ENCODE peak calls at places on chromosomes 7 and 10, in six cellular contexts. Z, S, U, M, T and K are unnamed samples.

GRCh38 chr7:70693300-70693689 is 438.6 kb upstream of the GALNT17 start:
- DNase-seq in Z (no peak), T (no peak), M (peak), S (no peak), U (no peak), K (no peak)

GRCh38 chr7:18580945-18581344 is 85.4 kb downstream of the HDAC9 start:
- DNase-seq in U (no peak), Z (no peak), M (no peak), S (no peak), T (no peak), K (no peak)

GRCh38 chr7:516216-516605 is 3.4 kb downstream of the PDGFA start:
- DNase-seq in M (peak), U (no peak), T (no peak), Z (peak), S (no peak), K (no peak)

GRCh38 chr10:48703776-48704555 is 19.3 kb downstream of the WDFY4 start:
- DNase-seq in Z (no peak), T (no peak), M (no peak), U (no peak), S (no peak), K (no peak)

GRCh38 chr10:36446873-36447272 is 678.5 kb upstream of the ANKRD30A start:
- DNase-seq in Z (no peak), U (no peak), S (no peak), M (no peak), T (no peak), K (no peak)

GRCh38 chr7:75033064-75033463 is 40.5 kb downstream of the RCC1L start:
- DNase-seq in M (no peak), Z (peak), T (peak), S (no peak), U (peak), K (no peak)

GRCh38 chr10:34207350-34207749 is 607.7 kb downstream of the PARD3 start:
- DNase-seq in Z (no peak), M (no peak), U (no peak), T (no peak), S (no peak), K (peak)

GRCh38 chr10:114694735-114695134 is 36.7 kb upstream of the ABLIM1 start:
- DNase-seq in Z (peak), U (peak), T (no peak), S (no peak), M (peak), K (peak)

GRCh38 chr10:6924166-6924565 is 344.1 kb upstream of the PRKCQ start:
- DNase-seq in M (no peak), U (no peak), Z (no peak), T (no peak), S (peak), K (no peak)

GRCh38 chr7:27917774-27918314 is 177.9 kb downstream of the TAX1BP1 start:
- DNase-seq in T (no peak), U (no peak), S (peak), Z (no peak), M (peak), K (no peak)

GRCh38 chr7:18647602-18648001 is 152.1 kb downstream of the HDAC9 start:
- DNase-seq in U (no peak), T (no peak), M (no peak), Z (no peak), S (no peak), K (peak)

GRCh38 chr7:2508327-2509231 is 11.0 kb upstream of the LFNG start:
- DNase-seq in T (no peak), U (no peak), M (no peak), Z (peak), S (peak), K (no peak)

GRCh38 chr7:115340828-115341227 is 418.9 kb downstream of the MDFIC start:
- DNase-seq in Z (no peak), T (no peak), U (no peak), M (peak), S (peak), K (no peak)

GRCh38 chr10:15571570-15571969 is 148.2 kb downstream of the ITGA8 start:
- DNase-seq in Z (no peak), S (peak), T (no peak), M (peak), U (no peak), K (no peak)

GRCh38 chr7:38728145-38728544 is 97.0 kb upstream of the AMPH start:
- DNase-seq in M (no peak), Z (peak), U (no peak), T (no peak), S (peak), K (no peak)

GRCh38 chr7:12921751-12922345 is 234.4 kb downstream of the ARL4A start:
- DNase-seq in U (no peak), S (no peak), Z (no peak), T (no peak), M (no peak), K (no peak)

GRCh38 chr10:4241724-4242345 is 456.8 kb upstream of the KLF6 start:
- DNase-seq in M (peak), Z (peak), T (no peak), S (peak), U (no peak), K (peak)

GRCh38 chr7:155258233-155258575 is 39.5 kb upstream of the INSIG1 start:
- DNase-seq in T (no peak), S (peak), U (no peak), Z (peak), M (peak), K (no peak)

GRCh38 chr10:48791267-48791928 is 106.7 kb downstream of the WDFY4 start:
- DNase-seq in T (no peak), S (no peak), Z (no peak), M (no peak), U (no peak), K (no peak)

GRCh38 chr10:86757110-86757790 is 831 bp downstream of the BMPR1A start:
- DNase-seq in T (no peak), U (no peak), Z (peak), M (peak), S (peak), K (peak)

GRCh38 chr10:49334993-49335972 is 36.3 kb downstream of the C10orf71 start:
- DNase-seq in T (no peak), U (no peak), S (no peak), Z (no peak), M (no peak), K (no peak)

GRCh38 chr7:132049462-132050304 is 493.3 kb upstream of the PODXL start:
- DNase-seq in S (peak), M (peak), T (no peak), Z (peak), U (peak), K (peak)

GRCh38 chr10:121183241-121183640 is 332.1 kb downstream of the WDR11 start:
- DNase-seq in Z (no peak), S (no peak), U (no peak), M (no peak), T (no peak), K (no peak)

GRCh38 chr7:66699998-66700397 is 40.5 kb upstream of the RABGEF1 start:
- DNase-seq in S (no peak), Z (no peak), U (no peak), T (no peak), M (no peak), K (no peak)

GRCh38 chr10:95187617-95188016 is 6.4 kb upstream of the ACSM6 start:
- DNase-seq in S (no peak), T (no peak), U (no peak), M (no peak), Z (no peak), K (no peak)

GRCh38 chr10:93599778-93600177 is 1.3 kb downstream of the RBP4 start:
- DNase-seq in T (no peak), U (no peak), S (no peak), Z (no peak), M (no peak), K (no peak)

GRCh38 chr10:124491105-124491504 is 29.5 kb downstream of the LHPP start:
- DNase-seq in Z (no peak), M (no peak), U (no peak), T (no peak), S (no peak), K (no peak)

GRCh38 chr10:63438506-63439498 is 27.0 kb downstream of the JMJD1C start:
- DNase-seq in S (peak), Z (peak), T (no peak), U (no peak), M (no peak), K (no peak)

GRCh38 chr10:22821501-22821900 is 106.4 kb upstream of the ARMC3 start:
- DNase-seq in M (peak), U (no peak), S (peak), T (no peak), Z (no peak), K (no peak)

GRCh38 chr7:22989646-22990587 is 24.0 kb downstream of the HYCC1 start:
- DNase-seq in Z (no peak), S (no peak), T (no peak), U (no peak), M (peak), K (no peak)

GRCh38 chr7:37973915-37974314 is 53.5 kb downstream of the EPDR1 start:
- DNase-seq in M (no peak), S (no peak), U (no peak), Z (no peak), T (no peak), K (no peak)

GRCh38 chr7:101108330-101108857 is 18.5 kb upstream of the SERPINE1 start:
- DNase-seq in S (no peak), T (no peak), Z (no peak), U (no peak), M (peak), K (peak)

GRCh38 chr7:55992346-55992745 is 28.0 kb downstream of the NIPSNAP2 start:
- DNase-seq in S (no peak), Z (no peak), T (no peak), U (no peak), M (no peak), K (no peak)

GRCh38 chr10:57638411-57638810 is 629.3 kb downstream of the IPMK start:
- DNase-seq in M (no peak), Z (no peak), T (no peak), U (no peak), S (no peak), K (no peak)

GRCh38 chr10:28242560-28243204 is 60.2 kb downstream of the MPP7 start:
- DNase-seq in M (no peak), S (no peak), T (no peak), U (no peak), Z (no peak), K (no peak)

GRCh38 chr10:47361293-47361692 is 13.1 kb downstream of the RBP3 start:
- DNase-seq in M (peak), Z (peak), U (peak), T (peak), S (peak), K (peak)

GRCh38 chr7:134737561-134738353 is 41.7 kb upstream of the CALD1 start:
- DNase-seq in T (no peak), M (peak), S (peak), U (no peak), Z (no peak), K (no peak)

GRCh38 chr10:20007426-20007825 is 191.2 kb downstream of the PLXDC2 start:
- DNase-seq in M (no peak), U (no peak), T (no peak), Z (no peak), S (peak), K (no peak)

GRCh38 chr10:63633677-63634487 is 112.7 kb downstream of the REEP3 start:
- DNase-seq in T (no peak), Z (peak), M (peak), U (no peak), S (peak), K (no peak)

GRCh38 chr10:100501423-100501822 is 18.2 kb downstream of the SEC31B start:
- DNase-seq in U (no peak), S (peak), T (no peak), Z (no peak), M (no peak), K (no peak)

GRCh38 chr10:100506596-100507356 is 12.9 kb downstream of the SEC31B start:
- DNase-seq in M (peak), S (peak), Z (no peak), T (no peak), U (no peak), K (no peak)

GRCh38 chr10:100505164-100505563 is 14.5 kb downstream of the SEC31B start:
- DNase-seq in U (no peak), M (no peak), T (no peak), S (no peak), Z (no peak), K (no peak)

GRCh38 chr10:100504101-100504500 is 15.6 kb downstream of the SEC31B start:
- DNase-seq in M (no peak), T (no peak), Z (no peak), S (peak), U (no peak), K (no peak)

GRCh38 chr10:100502926-100503480 is 16.7 kb downstream of the SEC31B start:
- DNase-seq in T (no peak), M (no peak), U (no peak), S (no peak), Z (no peak), K (no peak)
- H2BK15ac ChIP-seq in T (no peak), M (no peak), U (no peak), S (no peak), Z (no peak), K (no peak)

GRCh38 chr7:112575864-112576263 is 95.1 kb downstream of the LSMEM1 start:
- DNase-seq in Z (no peak), T (no peak), S (no peak), U (no peak), M (no peak), K (no peak)

GRCh38 chr7:112571852-112572607 is 91.2 kb downstream of the LSMEM1 start:
- DNase-seq in T (no peak), S (no peak), M (no peak), Z (peak), U (peak), K (no peak)

GRCh38 chr7:112572669-112573301 is 92.0 kb downstream of the LSMEM1 start:
- DNase-seq in S (no peak), M (no peak), T (no peak), Z (no peak), U (no peak), K (no peak)

GRCh38 chr7:112579388-112579787 is 98.6 kb downstream of the LSMEM1 start:
- DNase-seq in U (no peak), S (no peak), T (no peak), Z (no peak), M (no peak), K (no peak)

GRCh38 chr7:112573302-112574039 is 92.7 kb downstream of the LSMEM1 start:
- DNase-seq in U (no peak), Z (peak), T (no peak), S (peak), M (no peak), K (no peak)
- H3K27ac ChIP-seq in U (no peak), Z (no peak), T (no peak), S (no peak), M (no peak), K (no peak)

DNA sequence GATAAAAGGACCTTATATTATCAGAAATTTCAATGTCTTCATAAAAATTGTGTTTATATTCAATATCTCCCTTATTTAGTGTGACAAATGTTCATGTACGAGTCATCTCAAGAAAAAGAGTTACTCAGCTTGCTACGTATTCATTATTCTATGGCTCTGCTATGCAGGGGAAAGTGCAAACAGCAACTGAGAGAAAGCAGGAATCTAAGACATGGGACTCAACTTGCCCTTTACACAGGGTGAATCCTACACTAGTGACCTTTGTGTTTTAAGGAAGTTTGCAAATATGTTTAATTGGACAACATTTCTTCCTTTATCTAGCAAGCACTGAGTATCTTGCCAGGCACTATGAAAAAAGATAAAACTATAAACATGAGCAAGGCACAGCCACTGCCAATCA is 104.8 kb downstream of the NPSR1 start:
- DNase-seq in M (peak), S (peak), U (no peak), Z (no peak), T (no peak), K (no peak)
- H2BK15ac ChIP-seq in M (no peak), S (no peak), U (no peak), Z (no peak), T (no peak), K (no peak)

GRCh38 chr10:132685121-132685891 is 100.6 kb downstream of the NKX6-2 start:
- DNase-seq in T (no peak), U (peak), S (peak), M (peak), Z (no peak), K (no peak)
- H3K27ac ChIP-seq in T (no peak), U (no peak), S (peak), M (no peak), Z (no peak), K (no peak)

DNA sequence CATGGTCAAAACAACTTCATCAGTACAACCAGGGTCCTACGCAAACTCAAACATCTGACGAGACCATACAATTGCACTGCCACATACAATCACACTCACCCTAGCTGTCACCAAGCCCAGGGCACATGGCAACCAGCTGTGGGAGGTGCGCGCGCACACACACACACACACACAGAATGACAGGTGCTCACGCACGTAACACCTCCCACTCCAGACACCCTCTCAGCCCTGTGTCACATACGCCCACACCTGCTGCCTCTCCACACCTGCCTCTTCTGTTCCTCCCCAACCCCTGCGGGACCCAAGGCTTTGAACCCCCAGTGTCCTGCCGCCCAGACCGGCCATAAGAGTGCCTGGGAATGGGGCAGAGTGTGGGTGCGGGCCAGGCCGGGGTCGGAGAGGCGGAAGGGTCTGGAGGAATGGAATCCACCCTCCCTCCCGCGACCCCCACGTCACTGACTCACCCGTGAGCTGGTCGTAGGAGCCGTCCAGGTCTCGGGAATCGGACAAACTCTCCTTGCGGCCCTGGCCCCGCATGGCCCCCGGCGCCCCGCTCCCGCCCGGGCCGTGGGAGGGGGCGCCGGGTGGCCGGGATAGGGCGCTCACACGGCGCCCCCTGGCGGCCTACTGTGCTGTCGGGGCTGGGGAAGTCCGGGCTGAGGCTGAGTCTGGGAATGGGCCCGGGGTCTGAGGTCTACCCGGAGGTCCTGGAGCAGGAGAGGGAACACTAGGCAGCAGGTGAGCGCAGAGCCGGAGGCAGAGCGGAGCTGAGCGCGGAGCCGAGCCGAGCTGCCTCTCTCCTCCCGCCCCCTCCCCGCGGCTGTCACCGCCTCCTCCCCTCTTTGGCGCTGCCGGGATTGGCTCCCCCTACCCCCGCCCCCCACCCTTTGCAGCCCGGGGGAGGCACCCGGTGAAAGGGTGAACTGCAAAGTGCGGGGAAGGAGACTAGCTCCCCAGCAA is at the start of gene KCNIP2:
- DNase-seq in Z (peak), M (no peak), U (peak), T (no peak), S (no peak), K (no peak)
- H2BK15ac ChIP-seq in Z (no peak), M (no peak), U (no peak), T (peak), S (no peak), K (no peak)

GRCh38 chr10:75599875-75600648 is 168.6 kb downstream of the LRMDA start:
- DNase-seq in M (no peak), Z (no peak), U (no peak), S (no peak), T (no peak), K (no peak)
- H3K27ac ChIP-seq in M (no peak), Z (no peak), U (no peak), S (no peak), T (no peak), K (no peak)

GRCh38 chr7:43022008-43022407 is 89.8 kb downstream of the MRPL32 start:
- DNase-seq in U (no peak), S (no peak), T (no peak), M (no peak), Z (no peak), K (no peak)
- H2BK15ac ChIP-seq in U (no peak), S (no peak), T (no peak), M (no peak), Z (no peak), K (no peak)

GRCh38 chr7:151410405-151411390 is 860 bp upstream of the WDR86 start:
- DNase-seq in Z (peak), T (no peak), M (no peak), S (no peak), U (peak), K (peak)
- H3K27ac ChIP-seq in Z (no peak), T (no peak), M (no peak), S (no peak), U (no peak), K (no peak)